ENCODE peak calls at places on chromosomes 16 and 17, in five cellular contexts. X, V, O, B and R are unnamed samples.

GRCh38 chr17:78130439-78131101 is at the start of gene TMC8:
- DNase-seq in X (peak; percentile 67), V (no peak), O (no peak), B (peak; percentile 57), R (no peak)

GRCh38 chr16:74275031-74275636 is 21.5 kb upstream of the PSMD7 start:
- DNase-seq in X (no peak), V (no peak), O (peak; percentile 28), B (no peak), R (no peak)

GRCh38 chr16:77675464-77676324 is 46.6 kb upstream of the NUDT7 start:
- DNase-seq in X (peak; percentile 72), V (peak; percentile 87), O (peak; percentile 78), B (peak; percentile 82), R (peak; percentile 29)

GRCh38 chr16:17590711-17591654 is 120.2 kb upstream of the XYLT1 start:
- DNase-seq in X (no peak), V (no peak), O (no peak), B (peak; percentile 9), R (no peak)

GRCh38 chr17:27293359-27293897 is 486 bp upstream of the WSB1 start:
- DNase-seq in X (no peak), V (no peak), O (no peak), B (peak; percentile 14), R (no peak)

GRCh38 chr17:78875331-78875730 is 27.7 kb downstream of the CEP295NL start:
- DNase-seq in X (no peak), V (no peak), O (no peak), B (no peak), R (no peak)

GRCh38 chr16:53080345-53081031 is 25.7 kb downstream of the CHD9 start:
- DNase-seq in X (no peak), V (no peak), O (peak; percentile 89), B (peak; percentile 65), R (no peak)

GRCh38 chr17:69450857-69451410 is 36.4 kb downstream of the MAP2K6 start:
- DNase-seq in X (no peak), V (no peak), O (no peak), B (no peak), R (no peak)

GRCh38 chr17:83176956-83177583 is 97.7 kb downstream of the METRNL start:
- DNase-seq in X (no peak), V (no peak), O (no peak), B (no peak), R (peak; percentile 26)

GRCh38 chr17:44905006-44906000 is 6.1 kb upstream of the EFTUD2 start:
- DNase-seq in X (no peak), V (no peak), O (peak; percentile 11), B (no peak), R (no peak)

GRCh38 chr16:86167061-86167460 is 268.1 kb downstream of the IRF8 start:
- DNase-seq in X (no peak), V (no peak), O (no peak), B (no peak), R (no peak)

GRCh38 chr16:3465911-3466584 is 22.6 kb downstream of the NAA60 start:
- DNase-seq in X (no peak), V (no peak), O (no peak), B (no peak), R (no peak)

GRCh38 chr16:6918661-6919060 is 414.0 kb upstream of the RBFOX1 start:
- DNase-seq in X (no peak), V (no peak), O (no peak), B (no peak), R (no peak)

GRCh38 chr17:67531291-67531690 is 154.2 kb downstream of the PITPNC1 start:
- DNase-seq in X (peak; percentile 75), V (no peak), O (no peak), B (peak; percentile 75), R (peak; percentile 49)

GRCh38 chr17:7857724-7858486 is at the start of gene CYB5D1:
- DNase-seq in X (peak; percentile 93), V (peak; percentile 92), O (peak; percentile 93), B (peak; percentile 96), R (no peak)

GRCh38 chr17:40290629-40291296 is 3.1 kb downstream of the CDC6 start:
- DNase-seq in X (no peak), V (no peak), O (peak; percentile 97), B (peak; percentile 79), R (no peak)

GRCh38 chr17:62760888-62761267 is 47.2 kb downstream of the MARCHF10 start:
- DNase-seq in X (no peak), V (no peak), O (no peak), B (no peak), R (no peak)

GRCh38 chr17:64741038-64741641 is 79.0 kb upstream of the SMURF2 start:
- DNase-seq in X (no peak), V (no peak), O (peak; percentile 76), B (no peak), R (no peak)

GRCh38 chr16:81730090-81731051 is 48.7 kb upstream of the PLCG2 start:
- DNase-seq in X (peak; percentile 100), V (peak; percentile 91), O (peak; percentile 72), B (peak; percentile 99), R (peak; percentile 99)

GRCh38 chr17:77325826-77326581 is 185.2 kb downstream of the SEC14L1 start:
- DNase-seq in X (peak; percentile 26), V (no peak), O (no peak), B (no peak), R (no peak)

GRCh38 chr16:23207485-23207884 is 24.9 kb downstream of the SCNN1G start:
- DNase-seq in X (no peak), V (no peak), O (no peak), B (no peak), R (no peak)

GRCh38 chr17:7673239-7673638 is 14.1 kb downstream of the TP53 start:
- DNase-seq in X (peak; percentile 66), V (no peak), O (no peak), B (peak; percentile 68), R (peak; percentile 89)

GRCh38 chr16:89471225-89471624 is 19.1 kb downstream of the ANKRD11 start:
- DNase-seq in X (no peak), V (no peak), O (peak; percentile 88), B (peak; percentile 96), R (no peak)

GRCh38 chr16:10838611-10839270 is 20.1 kb upstream of the TVP23A start:
- DNase-seq in X (no peak), V (no peak), O (no peak), B (no peak), R (no peak)

GRCh38 chr16:4358831-4359561 is 7.9 kb upstream of the PAM16 start:
- DNase-seq in X (peak; percentile 82), V (peak; percentile 72), O (no peak), B (peak; percentile 64), R (no peak)

GRCh38 chr16:31079342-31079944 is 5.2 kb downstream of the ZNF646 start:
- DNase-seq in X (no peak), V (no peak), O (no peak), B (no peak), R (no peak)

GRCh38 chr17:7922499-7923289 is 6.6 kb upstream of the RNF227 start:
- DNase-seq in X (peak; percentile 91), V (peak; percentile 77), O (peak; percentile 67), B (peak; percentile 87), R (peak; percentile 90)

GRCh38 chr17:72351884-72352346 is 231.1 kb downstream of the SOX9 start:
- DNase-seq in X (peak; percentile 54), V (no peak), O (no peak), B (peak; percentile 30), R (peak; percentile 51)

GRCh38 chr17:82013341-82013740 is 9.3 kb downstream of the CENPX start:
- DNase-seq in X (no peak), V (no peak), O (peak; percentile 10), B (no peak), R (no peak)

GRCh38 chr17:82011617-82012481 is 10.8 kb downstream of the CENPX start:
- DNase-seq in X (no peak), V (no peak), O (no peak), B (no peak), R (no peak)

GRCh38 chr17:82014432-82014831 is 8.2 kb downstream of the CENPX start:
- DNase-seq in X (no peak), V (no peak), O (no peak), B (no peak), R (no peak)

GRCh38 chr17:82013772-82014321 is 8.8 kb downstream of the CENPX start:
- DNase-seq in X (no peak), V (no peak), O (no peak), B (no peak), R (no peak)

DNA sequence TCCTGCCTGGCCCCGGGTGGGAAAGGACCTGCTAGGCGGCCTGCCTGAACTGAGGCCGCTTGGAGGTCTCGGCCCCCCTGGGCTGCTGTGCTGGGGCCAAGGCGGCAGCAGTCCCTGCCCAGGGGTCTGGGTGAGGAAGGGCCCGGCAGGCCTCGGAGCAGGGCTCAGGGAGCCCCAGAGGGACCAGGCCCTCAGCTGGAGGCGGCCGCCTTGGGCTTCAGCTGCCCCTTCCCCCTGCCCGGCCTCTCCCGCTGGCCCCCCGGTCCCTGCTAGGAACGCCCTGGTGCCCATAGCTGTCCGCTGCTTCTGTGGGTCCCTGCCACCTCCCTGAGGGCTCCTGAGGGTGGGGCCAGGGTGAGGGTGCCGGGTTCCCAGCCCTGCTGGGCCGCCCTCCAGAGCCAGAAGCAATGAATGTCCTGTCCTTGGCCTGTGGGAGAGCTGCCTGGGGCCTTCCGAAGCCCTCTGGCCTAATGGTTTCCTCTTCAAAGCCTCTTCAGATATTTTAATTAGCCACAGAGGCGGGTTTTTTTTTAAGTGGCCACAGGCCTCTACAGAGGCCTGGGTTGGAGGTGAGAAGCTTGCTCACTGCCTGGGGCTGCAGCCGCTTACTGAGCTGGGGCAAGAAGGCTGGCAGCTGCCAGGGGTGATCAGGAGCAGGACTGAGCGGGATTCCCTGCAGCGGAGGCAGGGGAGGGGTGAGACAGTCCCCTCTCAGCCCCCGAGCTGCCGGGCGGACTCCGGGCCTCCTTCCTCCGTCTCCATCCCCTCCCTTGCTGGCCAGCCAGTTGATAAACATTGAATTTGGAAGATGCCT is 10.0 kb downstream of the CENPX start:
- DNase-seq in X (no peak), V (no peak), O (no peak), B (peak; percentile 48), R (no peak)
- H2BK15ac ChIP-seq in X (no peak overlapping the region), V (no peak overlapping the region), O (no peak overlapping the region), B (no peak overlapping the region), R (no peak overlapping the region)

GRCh38 chr17:1045456-1045855 is 48.5 kb downstream of the TIMM22 start:
- DNase-seq in X (no peak), V (no peak), O (no peak), B (no peak), R (no peak)
- H2BK15ac ChIP-seq in X (no peak overlapping the region), V (no peak overlapping the region), O (no peak overlapping the region), B (no peak overlapping the region), R (no peak overlapping the region)

GRCh38 chr16:87570938-87571867 is 31.1 kb upstream of the JPH3 start:
- DNase-seq in X (peak; percentile 85), V (no peak), O (peak; percentile 53), B (peak; percentile 79), R (no peak)
- H2BK15ac ChIP-seq in X (no peak overlapping the region), V (peak overlapping the region; percentile 68), O (no peak overlapping the region), B (no peak overlapping the region), R (peak overlapping the region; percentile 81)

DNA sequence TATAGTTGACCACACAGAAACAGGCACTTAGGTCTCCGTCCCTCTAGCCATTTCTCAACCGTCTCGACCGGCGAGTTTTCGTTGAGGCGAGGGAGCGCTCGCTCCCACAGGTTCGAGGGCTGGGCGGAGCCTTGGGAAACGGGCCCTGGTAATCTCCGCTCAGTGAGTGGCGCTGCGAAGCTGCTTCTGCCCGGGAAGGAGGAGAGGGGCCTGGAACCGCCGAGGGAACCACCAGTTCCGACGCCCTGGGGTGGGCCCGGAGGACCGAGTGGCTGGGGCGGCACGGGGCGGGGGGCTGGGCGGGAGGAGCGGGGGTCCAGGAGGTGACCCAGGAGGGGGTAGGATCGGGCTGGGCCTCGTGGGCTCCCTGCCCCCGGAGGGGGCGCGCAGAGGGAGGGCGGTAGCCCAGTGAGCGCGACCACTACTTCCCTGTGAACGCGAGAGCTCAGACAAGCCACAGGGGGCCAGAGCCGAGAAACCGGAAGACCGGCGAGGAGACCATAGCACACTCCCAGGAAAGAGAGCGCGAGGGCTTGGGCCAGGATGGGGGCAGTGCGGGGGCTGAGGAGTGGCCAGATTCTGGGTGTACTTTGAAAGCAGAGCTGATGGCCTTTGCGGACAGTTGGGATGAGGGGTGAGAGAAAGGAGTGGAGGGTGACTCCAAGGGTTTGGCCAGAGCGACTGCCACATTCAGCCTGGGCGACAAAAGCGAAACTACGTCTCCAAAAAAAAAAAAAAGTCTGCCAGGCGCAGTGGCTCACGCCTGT is 29.9 kb upstream of the ARL4D start:
- DNase-seq in X (peak; percentile 95), V (peak; percentile 48), O (peak; percentile 70), B (peak; percentile 94), R (no peak)
- H2BK15ac ChIP-seq in X (no peak overlapping the region), V (peak overlapping the region; percentile 47), O (peak overlapping the region; percentile 81), B (no peak overlapping the region), R (no peak overlapping the region)